ENCODE peak calls at places on chromosomes 16 and 17, in five cellular contexts. N is KBM-7; P is stimulated activated CD4-positive, alpha-beta T cell treated with anti-CD3 and anti-CD28 coated beads, Interleukin-2, amount 100 ng/mL, for 48 hours; F is activated naive CD4-positive, alpha-beta T cell treated with anti-CD3 and anti-CD28 coated beads, Interleukin-2, amount 10 ng/mL, durations not matched to agents 7 days and 5 days; W is left kidney. Z is an unnamed sample.
A peak's percentile ranks its signal among the peaks of the same experiment; 100 is the strongest.

GRCh38 chr17:78378225-78379133 is at the start of gene PGS1:
- DNase-seq in W (peak; percentile 91), F (peak; percentile 89), N (peak; percentile 70), P (peak; percentile 79), Z (peak; percentile 79)

GRCh38 chr16:50202926-50203624 is 50.0 kb downstream of the TENT4B start:
- DNase-seq in N (no peak), W (peak; percentile 64), P (no peak), F (no peak), Z (peak; percentile 63)

GRCh38 chr16:71807905-71808592 is 585 bp downstream of the AP1G1 start:
- DNase-seq in N (no peak), F (no peak), P (no peak), W (no peak), Z (no peak)

GRCh38 chr16:14007460-14007859 is 63.7 kb upstream of the MRTFB start:
- DNase-seq in W (no peak), N (no peak), P (no peak), F (no peak), Z (no peak)

GRCh38 chr17:67831268-67831667 is 6.0 kb downstream of the BPTF start:
- DNase-seq in F (no peak), N (no peak), W (no peak), P (no peak), Z (no peak)

GRCh38 chr17:82767041-82767754 is 15.3 kb downstream of the TBCD start:
- DNase-seq in W (peak; percentile 65), N (peak; percentile 75), F (peak; percentile 67), P (peak; percentile 52), Z (no peak)

GRCh38 chr17:42286411-42287295 is 1.6 kb upstream of the STAT5A start:
- DNase-seq in F (no peak), P (no peak), N (no peak), W (no peak), Z (peak; percentile 41)

GRCh38 chr16:65634291-65634690 is 512.4 kb upstream of the CDH11 start:
- DNase-seq in P (no peak), W (no peak), N (no peak), F (no peak), Z (no peak)

GRCh38 chr16:49824600-49824999 is 31.3 kb downstream of the ZNF423 start:
- DNase-seq in N (no peak), P (no peak), W (no peak), F (no peak), Z (no peak)

GRCh38 chr17:49571283-49571682 is 4.4 kb upstream of the NXPH3 start:
- DNase-seq in N (no peak), F (no peak), P (no peak), W (no peak), Z (no peak)

GRCh38 chr16:27929818-27930217 is 133.7 kb downstream of the GSG1L start:
- DNase-seq in P (no peak), W (no peak), F (no peak), N (no peak), Z (no peak)

GRCh38 chr16:48184681-48185080 is 28.9 kb upstream of the ABCC12 start:
- DNase-seq in W (peak; percentile 22), F (no peak), N (no peak), P (no peak), Z (no peak)

GRCh38 chr16:23862556-23862955 is 26.8 kb downstream of the PRKCB start:
- DNase-seq in F (no peak), N (no peak), W (no peak), P (no peak), Z (no peak)

GRCh38 chr17:45790296-45790922 is 6.3 kb downstream of the CRHR1 start:
- DNase-seq in W (no peak), P (no peak), N (no peak), F (no peak), Z (peak; percentile 50)

GRCh38 chr17:31726980-31727427 is 132.0 kb downstream of the COPRS start:
- DNase-seq in W (peak; percentile 33), N (no peak), P (no peak), F (no peak), Z (peak; percentile 30)

GRCh38 chr16:28067604-28068382 is 4.3 kb upstream of the GSG1L start:
- DNase-seq in W (no peak), P (no peak), N (no peak), F (no peak), Z (no peak)

GRCh38 chr17:17714261-17714866 is 33.1 kb downstream of the RAI1 start:
- DNase-seq in F (no peak), W (no peak), N (peak; percentile 89), P (no peak), Z (no peak)

GRCh38 chr16:88370365-88370764 is 12.4 kb upstream of the ZNF469 start:
- DNase-seq in N (no peak), W (no peak), P (no peak), F (no peak), Z (peak; percentile 6)

GRCh38 chr17:74190154-74190553 is 13.3 kb upstream of the RPL38 start:
- DNase-seq in P (no peak), N (peak; percentile 40), W (peak; percentile 84), F (no peak), Z (no peak)

GRCh38 chr17:78359216-78359935 is 501 bp downstream of the SOCS3 start:
- DNase-seq in N (no peak), W (peak; percentile 78), F (no peak), P (no peak), Z (no peak)

Z was measured in uterus.